ENCODE peak calls at places on chromosomes 11 and 22, in six cellular contexts. N is H9, I is IMR-90, S is mesendoderm, D is trophoblast cell, H is mesenchymal stem cell. U is an unnamed sample. For H3K4me1, the result is how much of the 10 kb centered on the place peaks cover.

GRCh38 chr11:113773092-113773415 is 438 bp downstream of the ZW10 start:
- DNase-seq in D (peak), S (peak), N (no peak), H (no peak), I (peak), U (no peak)

GRCh38 chr11:2924821-2925675 is 4.2 kb downstream of the PHLDA2 start:
- DNase-seq in H (no peak), I (no peak), D (peak), S (no peak), N (no peak), U (no peak)

GRCh38 chr11:110261195-110262140 is 34.9 kb downstream of the RDX start:
- DNase-seq in D (no peak), I (peak), N (no peak), S (no peak), H (no peak), U (no peak)

GRCh38 chr11:88418508-88418907 is 81.0 kb upstream of the CTSC start:
- DNase-seq in H (no peak), D (no peak), N (no peak), I (no peak), S (no peak), U (no peak)

GRCh38 chr22:37431366-37431765 is 4.1 kb upstream of the ELFN2 start:
- DNase-seq in H (no peak), N (no peak), D (no peak), S (no peak), I (peak), U (no peak)

GRCh38 chr11:20112291-20113146 is 47.8 kb downstream of the DBX1 start:
- DNase-seq in D (peak), I (peak), N (peak), S (peak), H (peak), U (no peak)

GRCh38 chr11:125270711-125271110 is 106.2 kb downstream of the PKNOX2 start:
- DNase-seq in S (peak), H (no peak), N (no peak), I (peak), D (no peak), U (no peak)

GRCh38 chr22:48629631-48630443 is 1197.8 kb downstream of the BRD1 start:
- DNase-seq in H (no peak), D (no peak), I (no peak), S (no peak), N (no peak), U (no peak)

GRCh38 chr11:86152006-86152862 is 83.3 kb upstream of the PICALM start:
- DNase-seq in H (no peak), I (peak), D (peak), N (no peak), S (no peak), U (no peak)

GRCh38 chr11:113474362-113475159 is 637 bp downstream of the DRD2 start:
- DNase-seq in H (peak), N (peak), S (peak), D (peak), I (peak), U (peak)

GRCh38 chr11:116541460-116541859 is 231.3 kb downstream of the BUD13 start:
- DNase-seq in D (no peak), I (no peak), S (no peak), N (no peak), H (no peak), U (no peak)

GRCh38 chr11:125457814-125458343 is 38.2 kb downstream of the FEZ1 start:
- DNase-seq in S (peak), I (peak), H (no peak), N (no peak), D (peak), U (no peak)

GRCh38 chr11:120025606-120026335 is 112.1 kb downstream of the TRIM29 start:
- DNase-seq in H (no peak), S (no peak), I (no peak), N (peak), D (no peak), U (no peak)

GRCh38 chr22:43884600-43885318 is 7.1 kb downstream of the PNPLA5 start:
- DNase-seq in N (peak), H (peak), D (peak), S (peak), I (peak), U (peak)

DNA sequence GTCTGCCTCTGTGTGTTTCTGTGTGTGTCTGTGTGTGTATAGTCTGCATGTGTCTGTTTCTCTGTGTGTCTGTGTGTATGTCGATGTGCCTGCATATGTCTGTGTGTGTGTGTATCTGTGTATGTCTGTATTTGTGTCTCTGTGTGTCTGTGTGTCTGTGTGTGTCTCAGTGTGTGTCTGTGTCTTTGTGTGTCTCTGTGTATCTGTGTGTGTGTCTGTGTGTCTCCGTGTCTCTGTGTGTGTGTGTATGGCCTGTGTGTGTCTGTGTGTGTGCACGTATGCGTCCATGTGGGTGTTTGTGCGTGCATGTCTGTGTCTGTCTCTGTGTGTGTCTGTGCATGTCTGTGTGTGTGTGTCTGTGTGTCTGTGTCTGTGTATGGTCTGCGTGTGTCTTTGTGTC is 439 bp downstream of the SNX32 start:
- DNase-seq in H (no peak), D (no peak), N (no peak), I (no peak), S (no peak), U (no peak)
- H3K23ac ChIP-seq in H (no peak), D (peak), N (no peak), I (peak), S (peak), U (peak)

GRCh38 chr11:134634897-134635831 is 223.1 kb upstream of the B3GAT1 start:
- DNase-seq in H (no peak), D (no peak), I (no peak), N (no peak), S (peak), U (no peak)

GRCh38 chr11:134632347-134633119 is 220.5 kb upstream of the B3GAT1 start:
- DNase-seq in D (no peak), N (no peak), H (no peak), S (no peak), I (no peak), U (no peak)

GRCh38 chr11:134628426-134628825 is 216.4 kb upstream of the B3GAT1 start:
- DNase-seq in H (no peak), D (no peak), S (no peak), N (no peak), I (no peak), U (no peak)

GRCh38 chr11:134633276-134633675 is 221.2 kb upstream of the B3GAT1 start:
- DNase-seq in N (no peak), D (no peak), H (no peak), I (no peak), S (no peak), U (no peak)

GRCh38 chr11:134630896-134631295 is 218.9 kb upstream of the B3GAT1 start:
- DNase-seq in N (no peak), S (no peak), H (no peak), I (no peak), D (no peak), U (no peak)
- H3K4me1 ChIP-seq in N (under half), S (under half), H (under half), I (under half), D (under half), U (under half)

DNA sequence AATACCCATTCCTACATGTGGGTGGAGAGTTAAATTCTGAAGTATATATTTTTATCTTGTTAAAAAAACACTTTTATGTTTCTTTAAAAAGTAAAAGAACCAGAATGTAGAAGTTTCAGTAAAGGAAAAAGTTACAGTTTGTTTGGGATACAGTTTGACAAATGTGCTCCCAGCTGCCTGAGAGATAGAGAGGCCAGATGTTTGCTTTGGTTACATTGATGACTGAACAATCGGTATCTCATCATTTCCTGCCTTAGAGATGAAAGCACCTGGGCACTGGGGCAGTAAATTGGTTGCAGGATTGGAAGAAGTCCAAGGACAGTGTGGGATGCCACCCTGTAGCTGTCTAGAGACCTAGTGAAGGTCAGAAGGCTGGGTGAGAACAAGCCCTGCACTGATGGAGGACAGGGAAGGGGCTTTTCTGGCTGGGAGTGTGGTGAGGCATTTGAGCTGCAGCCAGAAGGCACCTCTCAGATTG is 16.6 kb downstream of the MED15 start:
- DNase-seq in D (no peak), I (peak), H (peak), N (no peak), S (no peak), U (no peak)
- H3K23ac ChIP-seq in D (no peak), I (peak), H (no peak), N (no peak), S (no peak), U (no peak)

GRCh38 chr11:108984548-108984947 is 319.7 kb downstream of the DDX10 start:
- DNase-seq in I (no peak), D (no peak), N (no peak), H (no peak), S (no peak), U (no peak)
- H3K4me1 ChIP-seq in I (under half), D (under half), N (under half), H (under half), S (under half), U (under half)

GRCh38 chr11:12909866-12910265 is 99.2 kb upstream of the RASSF10 start:
- DNase-seq in I (peak), S (no peak), N (no peak), D (no peak), H (no peak), U (no peak)

GRCh38 chr11:12917830-12918229 is 91.3 kb upstream of the RASSF10 start:
- DNase-seq in H (no peak), N (no peak), I (no peak), S (no peak), D (no peak), U (no peak)

GRCh38 chr11:12918667-12919066 is 90.4 kb upstream of the RASSF10 start:
- DNase-seq in I (no peak), S (no peak), N (no peak), H (no peak), D (no peak), U (no peak)

GRCh38 chr11:12914401-12914912 is 94.7 kb upstream of the RASSF10 start:
- DNase-seq in N (peak), H (peak), I (peak), S (peak), D (peak), U (peak)

GRCh38 chr11:12915093-12915492 is 94.0 kb upstream of the RASSF10 start:
- DNase-seq in S (no peak), I (no peak), H (no peak), N (no peak), D (no peak), U (no peak)
- H3K23ac ChIP-seq in S (no peak), I (no peak), H (no peak), N (no peak), D (no peak), U (no peak)

DNA sequence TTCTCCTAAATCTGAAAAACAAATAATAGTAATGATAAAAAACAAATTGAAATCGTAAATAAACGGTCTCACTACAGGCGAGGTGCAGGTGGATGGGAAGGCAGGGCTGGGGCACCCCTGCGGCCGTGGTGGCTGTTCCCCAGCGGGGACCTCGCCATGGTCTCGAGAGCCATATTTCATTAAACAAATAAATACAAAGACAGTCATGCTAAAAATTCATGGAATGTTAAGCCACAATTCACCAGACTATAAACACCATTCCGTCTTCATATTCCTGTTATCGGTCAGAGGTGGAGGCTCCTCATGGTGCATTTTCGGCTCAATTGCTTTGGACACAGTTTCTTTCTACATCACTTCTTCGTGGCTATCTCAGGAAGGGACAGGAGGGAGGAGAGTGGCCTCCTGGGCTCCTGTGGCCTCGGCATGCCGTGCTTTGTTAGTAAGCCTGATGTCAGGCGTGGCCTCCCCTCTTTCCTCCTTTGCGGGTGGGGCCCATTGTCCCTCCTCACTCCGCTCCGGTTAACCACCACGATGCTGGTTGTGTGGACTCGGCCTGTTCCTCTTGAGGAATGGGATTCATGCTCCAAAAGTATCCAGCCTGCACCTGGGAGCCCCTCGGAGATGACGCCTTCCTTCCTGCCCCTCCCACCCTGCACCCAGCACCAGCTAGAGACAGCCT is 16.1 kb upstream of the BRSK2 start:
- DNase-seq in S (no peak), I (peak), H (no peak), N (no peak), D (no peak), U (no peak)
- H3K4me1 ChIP-seq in S (under half), I (under half), H (under half), N (under half), D (under half), U (under half)

GRCh38 chr11:112339566-112339965 is 78.9 kb upstream of the PLET1 start:
- DNase-seq in S (no peak), I (no peak), N (no peak), D (peak), H (no peak), U (no peak)
- H3K23ac ChIP-seq in S (no peak), I (no peak), N (no peak), D (no peak), H (no peak), U (no peak)

DNA sequence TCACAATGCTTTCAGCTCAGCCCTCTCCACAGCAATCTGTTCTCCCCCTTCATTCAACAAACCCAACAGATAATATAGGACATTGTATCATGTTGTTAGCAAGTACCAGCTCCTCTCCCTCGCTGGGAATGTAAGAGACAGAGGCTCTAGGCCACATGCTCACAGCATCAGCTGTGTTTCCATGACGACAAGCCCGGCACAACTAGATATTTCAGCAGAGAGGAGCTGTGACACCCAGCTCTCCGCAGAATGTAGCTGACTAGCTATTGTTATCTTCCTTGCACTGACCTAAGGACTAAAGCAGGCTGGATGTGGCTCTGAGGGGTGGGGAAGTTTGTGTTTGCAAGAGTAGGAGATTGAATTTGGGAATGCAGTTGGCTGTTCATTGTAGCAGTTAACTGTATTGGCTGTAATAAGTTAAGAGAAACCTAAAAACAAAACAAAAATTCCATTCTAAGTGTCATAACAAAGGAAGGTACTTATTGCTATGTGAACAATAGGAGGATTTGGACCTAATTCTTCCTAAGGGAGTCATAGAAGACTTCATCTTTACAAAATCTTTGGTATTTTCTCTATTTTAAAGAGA is 28.0 kb upstream of the RRAS2 start:
- DNase-seq in N (peak), H (peak), D (peak), I (peak), S (peak), U (peak)
- H3K4me1 ChIP-seq in N (under half), H (under half), D (under half), I (under half), S (under half), U (under half)

DNA sequence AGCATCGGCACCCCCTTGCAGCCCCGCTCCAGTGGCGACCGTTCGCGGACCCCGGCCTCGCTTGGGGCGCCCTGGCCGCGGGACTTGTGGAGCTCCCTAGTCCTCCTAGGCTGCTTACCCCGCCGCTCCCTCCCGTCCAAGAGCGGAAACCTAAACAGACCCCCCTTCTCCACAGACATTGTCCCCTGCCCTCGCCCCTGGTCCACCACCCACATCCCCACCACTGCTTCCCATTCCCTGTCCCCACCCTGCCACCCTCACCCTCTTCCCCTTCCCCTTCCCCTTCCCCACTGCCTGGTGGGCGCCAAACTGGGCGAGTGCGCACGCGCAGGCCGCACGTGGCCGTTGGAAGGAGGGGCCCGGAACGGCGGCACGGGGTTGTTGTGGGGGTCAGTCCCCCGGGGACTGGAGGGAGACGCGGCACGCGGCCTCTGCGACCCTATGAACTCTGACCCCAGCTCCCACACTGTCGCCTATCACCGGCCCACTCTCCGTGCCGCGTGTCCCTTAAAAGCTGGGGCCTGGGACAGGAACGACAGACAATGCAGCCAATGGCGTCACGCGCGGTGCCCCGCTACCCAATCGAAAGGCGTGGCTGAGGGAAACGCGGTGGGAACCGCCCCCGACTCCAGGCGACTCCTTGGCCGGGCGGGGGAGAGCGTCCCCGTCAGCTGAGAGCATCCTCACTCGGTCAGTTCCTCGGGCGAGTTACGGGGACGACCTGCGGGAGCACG is at the start of gene SNX32:
- DNase-seq in N (peak), H (peak), S (peak), D (peak), I (peak), U (peak)
- H3K23ac ChIP-seq in N (no peak), H (no peak), S (peak), D (peak), I (peak), U (peak)

U was measured in neuronal stem cell.